ENCODE peak calls at places on chromosome 17, in five cellular contexts. One of them, this sample, is unnamed.

GRCh38 chr17:38719943-38720641 is 10.0 kb upstream of the CISD3 start:
- DNase-seq in NCI-H524 treated with DMSO at 0.1 percent for 48 hours: no peak
- DNase-seq in KBM-7: no peak
- DNase-seq in ACHN: no peak
- DNase-seq in activated CD4-positive, alpha-beta T cell treated with anti-CD3 and anti-CD28 coated beads, Interleukin-2, amount 50 U/mL, for 1 hour: no peak
- DNase-seq in this sample: no peak

GRCh38 chr17:69575346-69575761 is 160.9 kb downstream of the MAP2K6 start:
- DNase-seq in NCI-H524 treated with DMSO at 0.1 percent for 48 hours: no peak
- DNase-seq in KBM-7: no peak
- DNase-seq in ACHN: peak
- DNase-seq in activated CD4-positive, alpha-beta T cell treated with anti-CD3 and anti-CD28 coated beads, Interleukin-2, amount 50 U/mL, for 1 hour: no peak
- DNase-seq in this sample: no peak

GRCh38 chr17:238071-238963 is 56.9 kb upstream of the DOC2B start:
- DNase-seq in NCI-H524 treated with DMSO at 0.1 percent for 48 hours: no peak
- DNase-seq in KBM-7: no peak
- DNase-seq in ACHN: no peak
- DNase-seq in activated CD4-positive, alpha-beta T cell treated with anti-CD3 and anti-CD28 coated beads, Interleukin-2, amount 50 U/mL, for 1 hour: no peak
- DNase-seq in this sample: no peak

GRCh38 chr17:48550313-48551205 is 5.7 kb upstream of the HOXB2 start:
- DNase-seq in NCI-H524 treated with DMSO at 0.1 percent for 48 hours: no peak
- DNase-seq in KBM-7: no peak
- DNase-seq in ACHN: no peak
- DNase-seq in activated CD4-positive, alpha-beta T cell treated with anti-CD3 and anti-CD28 coated beads, Interleukin-2, amount 50 U/mL, for 1 hour: no peak
- DNase-seq in this sample: no peak

GRCh38 chr17:72648702-72649101 is 443.8 kb downstream of the SLC39A11 start:
- DNase-seq in NCI-H524 treated with DMSO at 0.1 percent for 48 hours: no peak
- DNase-seq in KBM-7: no peak
- DNase-seq in ACHN: no peak
- DNase-seq in activated CD4-positive, alpha-beta T cell treated with anti-CD3 and anti-CD28 coated beads, Interleukin-2, amount 50 U/mL, for 1 hour: no peak
- DNase-seq in this sample: no peak

GRCh38 chr17:74211929-74212261 is 1.5 kb upstream of the TTYH2 start:
- DNase-seq in NCI-H524 treated with DMSO at 0.1 percent for 48 hours: no peak
- DNase-seq in KBM-7: peak
- DNase-seq in ACHN: no peak
- DNase-seq in activated CD4-positive, alpha-beta T cell treated with anti-CD3 and anti-CD28 coated beads, Interleukin-2, amount 50 U/mL, for 1 hour: no peak
- DNase-seq in this sample: no peak

GRCh38 chr17:38691154-38691553 is 13.9 kb upstream of the MLLT6 start:
- DNase-seq in NCI-H524 treated with DMSO at 0.1 percent for 48 hours: no peak
- DNase-seq in KBM-7: no peak
- DNase-seq in ACHN: no peak
- DNase-seq in activated CD4-positive, alpha-beta T cell treated with anti-CD3 and anti-CD28 coated beads, Interleukin-2, amount 50 U/mL, for 1 hour: no peak
- DNase-seq in this sample: no peak

GRCh38 chr17:39863918-39864746 is at the start of gene IKZF3:
- DNase-seq in NCI-H524 treated with DMSO at 0.1 percent for 48 hours: no peak
- DNase-seq in KBM-7: peak
- DNase-seq in ACHN: peak
- DNase-seq in activated CD4-positive, alpha-beta T cell treated with anti-CD3 and anti-CD28 coated beads, Interleukin-2, amount 50 U/mL, for 1 hour: peak
- DNase-seq in this sample: peak

GRCh38 chr17:30351730-30352129 is 17.9 kb upstream of the TMIGD1 start:
- DNase-seq in NCI-H524 treated with DMSO at 0.1 percent for 48 hours: no peak
- DNase-seq in KBM-7: no peak
- DNase-seq in ACHN: no peak
- DNase-seq in activated CD4-positive, alpha-beta T cell treated with anti-CD3 and anti-CD28 coated beads, Interleukin-2, amount 50 U/mL, for 1 hour: no peak
- DNase-seq in this sample: no peak

GRCh38 chr17:69492410-69493071 is 78.0 kb downstream of the MAP2K6 start:
- DNase-seq in NCI-H524 treated with DMSO at 0.1 percent for 48 hours: no peak
- DNase-seq in KBM-7: no peak
- DNase-seq in ACHN: peak
- DNase-seq in activated CD4-positive, alpha-beta T cell treated with anti-CD3 and anti-CD28 coated beads, Interleukin-2, amount 50 U/mL, for 1 hour: no peak
- DNase-seq in this sample: peak

GRCh38 chr17:57939797-57940196 is 15.4 kb downstream of the CUEDC1 start:
- DNase-seq in NCI-H524 treated with DMSO at 0.1 percent for 48 hours: no peak
- DNase-seq in KBM-7: peak
- DNase-seq in ACHN: no peak
- DNase-seq in activated CD4-positive, alpha-beta T cell treated with anti-CD3 and anti-CD28 coated beads, Interleukin-2, amount 50 U/mL, for 1 hour: no peak
- DNase-seq in this sample: no peak

GRCh38 chr17:28704219-28704858 is 7.3 kb downstream of the PROCA1 start:
- DNase-seq in NCI-H524 treated with DMSO at 0.1 percent for 48 hours: no peak
- DNase-seq in KBM-7: no peak
- DNase-seq in ACHN: no peak
- DNase-seq in activated CD4-positive, alpha-beta T cell treated with anti-CD3 and anti-CD28 coated beads, Interleukin-2, amount 50 U/mL, for 1 hour: no peak
- DNase-seq in this sample: no peak

GRCh38 chr17:381941-382643 is 29.5 kb upstream of the RPH3AL start:
- DNase-seq in NCI-H524 treated with DMSO at 0.1 percent for 48 hours: no peak
- DNase-seq in KBM-7: no peak
- DNase-seq in ACHN: no peak
- DNase-seq in activated CD4-positive, alpha-beta T cell treated with anti-CD3 and anti-CD28 coated beads, Interleukin-2, amount 50 U/mL, for 1 hour: no peak
- DNase-seq in this sample: no peak

GRCh38 chr17:9120471-9120870 is 99.2 kb downstream of the NTN1 start:
- DNase-seq in NCI-H524 treated with DMSO at 0.1 percent for 48 hours: no peak
- DNase-seq in KBM-7: no peak
- DNase-seq in ACHN: no peak
- DNase-seq in activated CD4-positive, alpha-beta T cell treated with anti-CD3 and anti-CD28 coated beads, Interleukin-2, amount 50 U/mL, for 1 hour: no peak
- DNase-seq in this sample: no peak

GRCh38 chr17:69722518-69722917 is 308.0 kb downstream of the MAP2K6 start:
- DNase-seq in NCI-H524 treated with DMSO at 0.1 percent for 48 hours: no peak
- DNase-seq in KBM-7: no peak
- DNase-seq in ACHN: no peak
- DNase-seq in activated CD4-positive, alpha-beta T cell treated with anti-CD3 and anti-CD28 coated beads, Interleukin-2, amount 50 U/mL, for 1 hour: no peak
- DNase-seq in this sample: no peak

GRCh38 chr17:81272616-81273015 is 22.5 kb downstream of the SLC38A10 start:
- DNase-seq in NCI-H524 treated with DMSO at 0.1 percent for 48 hours: no peak
- DNase-seq in KBM-7: peak
- DNase-seq in ACHN: no peak
- DNase-seq in activated CD4-positive, alpha-beta T cell treated with anti-CD3 and anti-CD28 coated beads, Interleukin-2, amount 50 U/mL, for 1 hour: no peak
- DNase-seq in this sample: no peak

This sample was measured in LoVo.